ENCODE peak calls at places on chromosomes 4 and X, in seven cellular contexts. F, K, P, Y, D, H and C are unnamed samples.

GRCh38 chr4:113293673-113294072 is 244.2 kb downstream of the ANK2 start:
- DNase-seq in K (no peak), P (no peak), H (no peak), D (no peak), Y (no peak), F (no peak), C (no peak)

GRCh38 chr4:85707591-85707990 is 232.6 kb downstream of the ARHGAP24 start:
- DNase-seq in P (no peak), D (no peak), H (no peak), K (no peak), F (no peak), Y (no peak), C (no peak)

GRCh38 chr4:164904336-164904735 is 27.4 kb downstream of the APELA start:
- DNase-seq in H (no peak), P (no peak), Y (no peak), D (no peak), F (no peak), K (no peak), C (no peak)

GRCh38 chr4:95155759-95156451 is 392.9 kb downstream of the UNC5C start:
- DNase-seq in H (no peak), K (no peak), F (no peak), Y (peak; percentile 46), D (no peak), P (no peak), C (no peak)

GRCh38 chr4:168557658-168558057 is 60.8 kb downstream of the PALLD start:
- DNase-seq in Y (no peak), K (no peak), D (no peak), H (no peak), F (no peak), P (no peak), C (no peak)

GRCh38 chrX:150575415-150575814 is 7.0 kb downstream of the MTM1 start:
- DNase-seq in F (no peak), Y (peak; percentile 96), K (no peak), H (peak; percentile 20), P (no peak), D (no peak), C (no peak)

GRCh38 chr4:126627255-126627654 is 1005.5 kb upstream of the INTU start:
- DNase-seq in D (peak; percentile 35), H (no peak), K (no peak), Y (peak; percentile 42), P (no peak), F (no peak), C (no peak)

GRCh38 chr4:43765514-43765913 is 683.1 kb downstream of the KCTD8 start:
- DNase-seq in K (no peak), Y (no peak), H (no peak), D (no peak), F (no peak), P (no peak), C (no peak)

GRCh38 chr4:109323348-109323747 is 20.9 kb upstream of the COL25A1 start:
- DNase-seq in F (no peak), K (no peak), Y (no peak), P (no peak), H (no peak), D (no peak), C (no peak)

GRCh38 chrX:68594769-68595168 is 52.7 kb upstream of the STARD8 start:
- DNase-seq in H (no peak), K (no peak), D (no peak), F (no peak), Y (no peak), P (no peak), C (no peak)

DNA sequence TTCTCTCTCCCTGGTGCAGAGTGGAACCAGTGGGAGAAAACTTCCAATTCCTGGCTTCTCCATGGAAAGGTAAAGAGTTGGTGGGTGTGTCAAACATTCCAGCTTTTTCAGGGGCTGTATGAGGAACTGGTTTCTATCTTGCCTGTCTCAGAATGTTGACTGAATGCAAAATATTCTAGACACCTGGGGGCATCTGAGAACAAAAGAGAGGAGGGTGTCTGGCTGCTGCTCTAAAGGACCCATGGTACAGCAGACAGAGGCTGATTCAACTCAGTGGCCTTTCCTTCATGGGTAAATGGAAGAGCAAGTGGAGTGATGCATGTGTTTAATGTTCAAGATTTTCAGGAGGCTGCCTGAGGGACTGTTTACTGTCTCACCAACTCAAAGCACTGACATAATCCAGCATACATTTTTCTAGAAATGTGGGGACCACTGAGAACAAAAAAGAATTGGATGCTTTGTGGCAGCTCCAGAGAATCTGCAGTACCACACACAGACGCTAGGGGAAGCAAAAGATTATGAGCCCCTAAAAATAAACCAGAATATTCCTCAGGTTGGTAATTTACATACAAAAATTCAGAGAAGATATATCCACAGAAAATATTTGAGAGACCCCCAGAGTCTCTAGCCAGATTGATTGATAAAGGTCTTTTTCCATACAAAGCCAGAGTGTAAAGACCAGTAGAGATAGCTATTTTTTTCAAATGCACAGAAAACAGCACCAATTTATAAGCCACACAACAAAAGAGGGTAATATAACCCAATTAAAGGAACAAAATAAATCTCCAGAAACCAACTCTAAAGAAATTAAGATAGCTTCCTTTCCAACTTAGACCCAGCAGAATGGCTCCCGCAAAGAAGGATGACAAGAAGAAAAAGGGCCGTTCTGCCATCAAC is 48.0 kb upstream of the STARD8 start:
- DNase-seq in Y (no peak), H (no peak), K (no peak), D (peak; percentile 11), P (no peak), F (no peak), C (no peak)
- TF ChIP-seq CTCF in Y (peak; percentile 36), H (no peak), K (peak; percentile 12), D (peak; percentile 62), P (peak; percentile 72), F (peak; percentile 66), C (peak; percentile 53)

GRCh38 chr4:148056879-148057278 is 325.0 kb downstream of the ARHGAP10 start:
- DNase-seq in K (peak; percentile 6), H (peak; percentile 19), D (no peak), P (no peak), F (peak; percentile 64), Y (peak; percentile 63), C (no peak)
- TF ChIP-seq CTCF in K (no peak), H (peak; percentile 21), D (peak; percentile 28), P (no peak), F (peak; percentile 63), Y (no peak), C (no peak)

GRCh38 chr4:78293841-78294301 is 236.7 kb downstream of the FRAS1 start:
- DNase-seq in D (no peak), P (no peak), H (no peak), K (no peak), Y (peak; percentile 56), F (no peak), C (no peak)
- TF ChIP-seq CTCF in D (no peak), P (no peak), H (no peak), K (no peak), Y (no peak), F (no peak), C (no peak)

GRCh38 chr4:142203505-142203904 is 567.1 kb downstream of the IL15 start:
- DNase-seq in K (no peak), P (no peak), Y (no peak), D (no peak), F (no peak), H (no peak), C (no peak)
- TF ChIP-seq CTCF in K (no peak), P (no peak), Y (no peak), D (no peak), F (no peak), H (no peak), C (no peak)

GRCh38 chrX:23012162-23012561 is 12.4 kb downstream of the DDX53 start:
- DNase-seq in H (no peak), F (no peak), K (no peak), D (peak; percentile 29), P (no peak), Y (no peak), C (no peak)

GRCh38 chrX:23012636-23013035 is 12.9 kb downstream of the DDX53 start:
- DNase-seq in H (no peak), F (no peak), K (no peak), P (no peak), Y (no peak), D (no peak), C (no peak)

GRCh38 chrX:23003121-23003520 is 3.4 kb downstream of the DDX53 start:
- DNase-seq in K (no peak), Y (peak; percentile 11), P (no peak), F (no peak), D (no peak), H (no peak), C (no peak)

GRCh38 chrX:23008431-23009099 is 8.8 kb downstream of the DDX53 start:
- DNase-seq in Y (peak; percentile 35), D (peak; percentile 10), K (no peak), F (no peak), P (no peak), H (no peak), C (no peak)
- TF ChIP-seq CTCF in Y (peak; percentile 31), D (peak; percentile 65), K (no peak), F (peak; percentile 81), P (no peak), H (no peak), C (peak; percentile 68)